ENCODE peak calls at places on chromosomes 13 and 19, in seven cellular contexts. One of them, this sample, is unnamed.

GRCh38 chr19:35812220-35813042 is at the start of gene PRODH2:
- DNase-seq in activated T-cell treated with anti-CD3 and anti-CD28 coated beads for 1 hour: no peak
- DNase-seq in heart right ventricle: no peak
- DNase-seq in nucleus accumbens: no peak
- DNase-seq in left cardiac atrium: no peak
- DNase-seq in BE2C: no peak
- DNase-seq in stimulated activated naive CD8-positive, alpha-beta T cell treated with anti-CD3 and anti-CD28 coated beads, Interleukin-15, Interleukin-2, amounts not matched to agents 100 U/mL and 50 U/mL, for 24 hours: no peak
- DNase-seq in this sample: no peak

GRCh38 chr13:98823442-98823841 is 71.0 kb upstream of the SLC15A1 start:
- DNase-seq in heart right ventricle: no peak
- DNase-seq in BE2C: no peak
- DNase-seq in stimulated activated naive CD8-positive, alpha-beta T cell treated with anti-CD3 and anti-CD28 coated beads, Interleukin-15, Interleukin-2, amounts not matched to agents 100 U/mL and 50 U/mL, for 24 hours: no peak
- DNase-seq in nucleus accumbens: no peak
- DNase-seq in left cardiac atrium: no peak
- DNase-seq in activated T-cell treated with anti-CD3 and anti-CD28 coated beads for 1 hour: no peak
- DNase-seq in this sample: no peak

GRCh38 chr19:1213391-1214286 is 8.1 kb downstream of the STK11 start:
- DNase-seq in stimulated activated naive CD8-positive, alpha-beta T cell treated with anti-CD3 and anti-CD28 coated beads, Interleukin-15, Interleukin-2, amounts not matched to agents 100 U/mL and 50 U/mL, for 24 hours: peak
- DNase-seq in nucleus accumbens: peak
- DNase-seq in left cardiac atrium: peak
- DNase-seq in BE2C: peak
- DNase-seq in activated T-cell treated with anti-CD3 and anti-CD28 coated beads for 1 hour: no peak
- DNase-seq in heart right ventricle: peak
- DNase-seq in this sample: peak

GRCh38 chr19:46890423-46891170 is 29.8 kb downstream of the ARHGAP35 start:
- DNase-seq in heart right ventricle: no peak
- DNase-seq in left cardiac atrium: no peak
- DNase-seq in activated T-cell treated with anti-CD3 and anti-CD28 coated beads for 1 hour: no peak
- DNase-seq in stimulated activated naive CD8-positive, alpha-beta T cell treated with anti-CD3 and anti-CD28 coated beads, Interleukin-15, Interleukin-2, amounts not matched to agents 100 U/mL and 50 U/mL, for 24 hours: no peak
- DNase-seq in nucleus accumbens: no peak
- DNase-seq in BE2C: no peak
- DNase-seq in this sample: no peak

GRCh38 chr19:7486923-7487322 is 1.9 kb downstream of the PEX11G start:
- DNase-seq in activated T-cell treated with anti-CD3 and anti-CD28 coated beads for 1 hour: no peak
- DNase-seq in left cardiac atrium: no peak
- DNase-seq in nucleus accumbens: no peak
- DNase-seq in BE2C: no peak
- DNase-seq in stimulated activated naive CD8-positive, alpha-beta T cell treated with anti-CD3 and anti-CD28 coated beads, Interleukin-15, Interleukin-2, amounts not matched to agents 100 U/mL and 50 U/mL, for 24 hours: no peak
- DNase-seq in heart right ventricle: no peak
- DNase-seq in this sample: no peak

GRCh38 chr13:28147489-28147888 is 9.1 kb downstream of the PAN3 start:
- DNase-seq in left cardiac atrium: no peak
- DNase-seq in heart right ventricle: no peak
- DNase-seq in stimulated activated naive CD8-positive, alpha-beta T cell treated with anti-CD3 and anti-CD28 coated beads, Interleukin-15, Interleukin-2, amounts not matched to agents 100 U/mL and 50 U/mL, for 24 hours: no peak
- DNase-seq in activated T-cell treated with anti-CD3 and anti-CD28 coated beads for 1 hour: no peak
- DNase-seq in nucleus accumbens: no peak
- DNase-seq in BE2C: no peak
- DNase-seq in this sample: no peak

GRCh38 chr19:5996102-5996501 is 18.2 kb upstream of the RANBP3 start:
- DNase-seq in stimulated activated naive CD8-positive, alpha-beta T cell treated with anti-CD3 and anti-CD28 coated beads, Interleukin-15, Interleukin-2, amounts not matched to agents 100 U/mL and 50 U/mL, for 24 hours: no peak
- DNase-seq in heart right ventricle: no peak
- DNase-seq in activated T-cell treated with anti-CD3 and anti-CD28 coated beads for 1 hour: no peak
- DNase-seq in left cardiac atrium: no peak
- DNase-seq in nucleus accumbens: no peak
- DNase-seq in BE2C: no peak
- DNase-seq in this sample: no peak

GRCh38 chr13:19661561-19661960 is 28.1 kb downstream of the MPHOSPH8 start:
- DNase-seq in nucleus accumbens: no peak
- DNase-seq in heart right ventricle: no peak
- DNase-seq in stimulated activated naive CD8-positive, alpha-beta T cell treated with anti-CD3 and anti-CD28 coated beads, Interleukin-15, Interleukin-2, amounts not matched to agents 100 U/mL and 50 U/mL, for 24 hours: no peak
- DNase-seq in BE2C: no peak
- DNase-seq in activated T-cell treated with anti-CD3 and anti-CD28 coated beads for 1 hour: no peak
- DNase-seq in left cardiac atrium: no peak
- DNase-seq in this sample: no peak

GRCh38 chr13:28611654-28612131 is 47.2 kb upstream of the POMP start:
- DNase-seq in left cardiac atrium: no peak
- DNase-seq in nucleus accumbens: no peak
- DNase-seq in BE2C: no peak
- DNase-seq in stimulated activated naive CD8-positive, alpha-beta T cell treated with anti-CD3 and anti-CD28 coated beads, Interleukin-15, Interleukin-2, amounts not matched to agents 100 U/mL and 50 U/mL, for 24 hours: no peak
- DNase-seq in activated T-cell treated with anti-CD3 and anti-CD28 coated beads for 1 hour: no peak
- DNase-seq in heart right ventricle: no peak
- DNase-seq in this sample: no peak

GRCh38 chr13:109146912-109147624 is 517.7 kb downstream of the MYO16 start:
- DNase-seq in heart right ventricle: no peak
- DNase-seq in BE2C: no peak
- DNase-seq in activated T-cell treated with anti-CD3 and anti-CD28 coated beads for 1 hour: no peak
- DNase-seq in left cardiac atrium: no peak
- DNase-seq in nucleus accumbens: no peak
- DNase-seq in stimulated activated naive CD8-positive, alpha-beta T cell treated with anti-CD3 and anti-CD28 coated beads, Interleukin-15, Interleukin-2, amounts not matched to agents 100 U/mL and 50 U/mL, for 24 hours: no peak
- DNase-seq in this sample: no peak

GRCh38 chr13:46341112-46341711 is 45.8 kb downstream of the RUBCNL start:
- DNase-seq in left cardiac atrium: no peak
- DNase-seq in BE2C: no peak
- DNase-seq in heart right ventricle: no peak
- DNase-seq in stimulated activated naive CD8-positive, alpha-beta T cell treated with anti-CD3 and anti-CD28 coated beads, Interleukin-15, Interleukin-2, amounts not matched to agents 100 U/mL and 50 U/mL, for 24 hours: peak
- DNase-seq in activated T-cell treated with anti-CD3 and anti-CD28 coated beads for 1 hour: no peak
- DNase-seq in nucleus accumbens: no peak
- DNase-seq in this sample: no peak

GRCh38 chr19:11361037-11361770 is 6.0 kb downstream of the PLPPR2 start:
- DNase-seq in heart right ventricle: peak
- DNase-seq in BE2C: peak
- DNase-seq in left cardiac atrium: peak
- DNase-seq in nucleus accumbens: no peak
- DNase-seq in stimulated activated naive CD8-positive, alpha-beta T cell treated with anti-CD3 and anti-CD28 coated beads, Interleukin-15, Interleukin-2, amounts not matched to agents 100 U/mL and 50 U/mL, for 24 hours: no peak
- DNase-seq in activated T-cell treated with anti-CD3 and anti-CD28 coated beads for 1 hour: no peak
- DNase-seq in this sample: no peak

GRCh38 chr19:9849786-9850185 is 14.7 kb downstream of the PIN1 start:
- DNase-seq in activated T-cell treated with anti-CD3 and anti-CD28 coated beads for 1 hour: no peak
- DNase-seq in heart right ventricle: no peak
- DNase-seq in nucleus accumbens: no peak
- DNase-seq in BE2C: no peak
- DNase-seq in stimulated activated naive CD8-positive, alpha-beta T cell treated with anti-CD3 and anti-CD28 coated beads, Interleukin-15, Interleukin-2, amounts not matched to agents 100 U/mL and 50 U/mL, for 24 hours: no peak
- DNase-seq in left cardiac atrium: no peak
- DNase-seq in this sample: no peak

GRCh38 chr19:5718032-5718578 is 1.8 kb downstream of the LONP1 start:
- DNase-seq in heart right ventricle: no peak
- DNase-seq in BE2C: no peak
- DNase-seq in activated T-cell treated with anti-CD3 and anti-CD28 coated beads for 1 hour: no peak
- DNase-seq in nucleus accumbens: no peak
- DNase-seq in stimulated activated naive CD8-positive, alpha-beta T cell treated with anti-CD3 and anti-CD28 coated beads, Interleukin-15, Interleukin-2, amounts not matched to agents 100 U/mL and 50 U/mL, for 24 hours: peak
- DNase-seq in left cardiac atrium: no peak
- DNase-seq in this sample: no peak

GRCh38 chr19:37997911-37998344 is 90.9 kb downstream of the SIPA1L3 start:
- DNase-seq in stimulated activated naive CD8-positive, alpha-beta T cell treated with anti-CD3 and anti-CD28 coated beads, Interleukin-15, Interleukin-2, amounts not matched to agents 100 U/mL and 50 U/mL, for 24 hours: no peak
- DNase-seq in left cardiac atrium: peak
- DNase-seq in activated T-cell treated with anti-CD3 and anti-CD28 coated beads for 1 hour: no peak
- DNase-seq in BE2C: no peak
- DNase-seq in nucleus accumbens: no peak
- DNase-seq in heart right ventricle: no peak
- DNase-seq in this sample: no peak

GRCh38 chr19:51712461-51713081 is 11.2 kb downstream of the HAS1 start:
- DNase-seq in nucleus accumbens: no peak
- DNase-seq in BE2C: no peak
- DNase-seq in heart right ventricle: no peak
- DNase-seq in stimulated activated naive CD8-positive, alpha-beta T cell treated with anti-CD3 and anti-CD28 coated beads, Interleukin-15, Interleukin-2, amounts not matched to agents 100 U/mL and 50 U/mL, for 24 hours: no peak
- DNase-seq in left cardiac atrium: no peak
- DNase-seq in activated T-cell treated with anti-CD3 and anti-CD28 coated beads for 1 hour: no peak
- DNase-seq in this sample: no peak

GRCh38 chr19:33432408-33433170 is 59.1 kb downstream of the CEBPG start:
- DNase-seq in heart right ventricle: no peak
- DNase-seq in activated T-cell treated with anti-CD3 and anti-CD28 coated beads for 1 hour: no peak
- DNase-seq in BE2C: peak
- DNase-seq in nucleus accumbens: no peak
- DNase-seq in left cardiac atrium: peak
- DNase-seq in stimulated activated naive CD8-positive, alpha-beta T cell treated with anti-CD3 and anti-CD28 coated beads, Interleukin-15, Interleukin-2, amounts not matched to agents 100 U/mL and 50 U/mL, for 24 hours: no peak
- DNase-seq in this sample: peak

GRCh38 chr19:23699521-23699860 is 12.5 kb upstream of the ZNF675 start:
- DNase-seq in stimulated activated naive CD8-positive, alpha-beta T cell treated with anti-CD3 and anti-CD28 coated beads, Interleukin-15, Interleukin-2, amounts not matched to agents 100 U/mL and 50 U/mL, for 24 hours: no peak
- DNase-seq in BE2C: no peak
- DNase-seq in left cardiac atrium: no peak
- DNase-seq in activated T-cell treated with anti-CD3 and anti-CD28 coated beads for 1 hour: no peak
- DNase-seq in nucleus accumbens: no peak
- DNase-seq in heart right ventricle: no peak
- DNase-seq in this sample: no peak

GRCh38 chr13:20903164-20903475 is 574 bp upstream of the XPO4 start:
- DNase-seq in BE2C: no peak
- DNase-seq in stimulated activated naive CD8-positive, alpha-beta T cell treated with anti-CD3 and anti-CD28 coated beads, Interleukin-15, Interleukin-2, amounts not matched to agents 100 U/mL and 50 U/mL, for 24 hours: no peak
- DNase-seq in activated T-cell treated with anti-CD3 and anti-CD28 coated beads for 1 hour: no peak
- DNase-seq in heart right ventricle: no peak
- DNase-seq in left cardiac atrium: no peak
- DNase-seq in nucleus accumbens: no peak
- DNase-seq in this sample: no peak

GRCh38 chr19:6649189-6649588 is 20.8 kb downstream of the TNFSF14 start:
- DNase-seq in heart right ventricle: no peak
- DNase-seq in activated T-cell treated with anti-CD3 and anti-CD28 coated beads for 1 hour: no peak
- DNase-seq in left cardiac atrium: no peak
- DNase-seq in nucleus accumbens: no peak
- DNase-seq in stimulated activated naive CD8-positive, alpha-beta T cell treated with anti-CD3 and anti-CD28 coated beads, Interleukin-15, Interleukin-2, amounts not matched to agents 100 U/mL and 50 U/mL, for 24 hours: no peak
- DNase-seq in BE2C: no peak
- DNase-seq in this sample: no peak

GRCh38 chr19:54188224-54188871 is 1.0 kb downstream of the MBOAT7 start:
- DNase-seq in left cardiac atrium: no peak
- DNase-seq in BE2C: no peak
- DNase-seq in activated T-cell treated with anti-CD3 and anti-CD28 coated beads for 1 hour: peak
- DNase-seq in nucleus accumbens: no peak
- DNase-seq in heart right ventricle: no peak
- DNase-seq in stimulated activated naive CD8-positive, alpha-beta T cell treated with anti-CD3 and anti-CD28 coated beads, Interleukin-15, Interleukin-2, amounts not matched to agents 100 U/mL and 50 U/mL, for 24 hours: peak
- DNase-seq in this sample: no peak

GRCh38 chr13:113836917-113837553 is 26.8 kb downstream of the GAS6 start:
- DNase-seq in nucleus accumbens: no peak
- DNase-seq in stimulated activated naive CD8-positive, alpha-beta T cell treated with anti-CD3 and anti-CD28 coated beads, Interleukin-15, Interleukin-2, amounts not matched to agents 100 U/mL and 50 U/mL, for 24 hours: no peak
- DNase-seq in left cardiac atrium: peak
- DNase-seq in activated T-cell treated with anti-CD3 and anti-CD28 coated beads for 1 hour: no peak
- DNase-seq in BE2C: no peak
- DNase-seq in heart right ventricle: peak
- DNase-seq in this sample: peak

GRCh38 chr13:49584771-49585182 is 581 bp downstream of the RCBTB1 start:
- DNase-seq in stimulated activated naive CD8-positive, alpha-beta T cell treated with anti-CD3 and anti-CD28 coated beads, Interleukin-15, Interleukin-2, amounts not matched to agents 100 U/mL and 50 U/mL, for 24 hours: no peak
- DNase-seq in heart right ventricle: no peak
- DNase-seq in activated T-cell treated with anti-CD3 and anti-CD28 coated beads for 1 hour: no peak
- DNase-seq in left cardiac atrium: no peak
- DNase-seq in BE2C: no peak
- DNase-seq in nucleus accumbens: no peak
- DNase-seq in this sample: no peak

GRCh38 chr13:99689955-99690354 is 188.7 kb downstream of the TM9SF2 start:
- DNase-seq in stimulated activated naive CD8-positive, alpha-beta T cell treated with anti-CD3 and anti-CD28 coated beads, Interleukin-15, Interleukin-2, amounts not matched to agents 100 U/mL and 50 U/mL, for 24 hours: no peak
- DNase-seq in nucleus accumbens: no peak
- DNase-seq in left cardiac atrium: no peak
- DNase-seq in activated T-cell treated with anti-CD3 and anti-CD28 coated beads for 1 hour: no peak
- DNase-seq in heart right ventricle: no peak
- DNase-seq in BE2C: no peak
- DNase-seq in this sample: no peak

GRCh38 chr19:13795595-13796300 is 505 bp downstream of the ZSWIM4 start:
- DNase-seq in BE2C: no peak
- DNase-seq in activated T-cell treated with anti-CD3 and anti-CD28 coated beads for 1 hour: no peak
- DNase-seq in stimulated activated naive CD8-positive, alpha-beta T cell treated with anti-CD3 and anti-CD28 coated beads, Interleukin-15, Interleukin-2, amounts not matched to agents 100 U/mL and 50 U/mL, for 24 hours: no peak
- DNase-seq in nucleus accumbens: no peak
- DNase-seq in heart right ventricle: no peak
- DNase-seq in left cardiac atrium: no peak
- DNase-seq in this sample: no peak

GRCh38 chr19:5456130-5456835 is 1.1 kb downstream of the ZNRF4 start:
- DNase-seq in stimulated activated naive CD8-positive, alpha-beta T cell treated with anti-CD3 and anti-CD28 coated beads, Interleukin-15, Interleukin-2, amounts not matched to agents 100 U/mL and 50 U/mL, for 24 hours: no peak
- DNase-seq in heart right ventricle: no peak
- DNase-seq in nucleus accumbens: no peak
- DNase-seq in BE2C: no peak
- DNase-seq in activated T-cell treated with anti-CD3 and anti-CD28 coated beads for 1 hour: no peak
- DNase-seq in left cardiac atrium: no peak
- DNase-seq in this sample: no peak

GRCh38 chr19:39963860-39964259 is 7.1 kb upstream of the PSMC4 start:
- DNase-seq in activated T-cell treated with anti-CD3 and anti-CD28 coated beads for 1 hour: no peak
- DNase-seq in left cardiac atrium: no peak
- DNase-seq in BE2C: no peak
- DNase-seq in stimulated activated naive CD8-positive, alpha-beta T cell treated with anti-CD3 and anti-CD28 coated beads, Interleukin-15, Interleukin-2, amounts not matched to agents 100 U/mL and 50 U/mL, for 24 hours: peak
- DNase-seq in heart right ventricle: no peak
- DNase-seq in nucleus accumbens: no peak
- DNase-seq in this sample: no peak

GRCh38 chr19:16351133-16351809 is 26.6 kb downstream of the KLF2 start:
- DNase-seq in nucleus accumbens: no peak
- DNase-seq in activated T-cell treated with anti-CD3 and anti-CD28 coated beads for 1 hour: no peak
- DNase-seq in stimulated activated naive CD8-positive, alpha-beta T cell treated with anti-CD3 and anti-CD28 coated beads, Interleukin-15, Interleukin-2, amounts not matched to agents 100 U/mL and 50 U/mL, for 24 hours: no peak
- DNase-seq in BE2C: no peak
- DNase-seq in heart right ventricle: no peak
- DNase-seq in left cardiac atrium: no peak
- DNase-seq in this sample: no peak